ENCODE peak calls at places on chromosome 5, in seven cellular contexts. D is A549, G is uterus, M is choroid plexus epithelial cell, Z is IMR-90, K is lung, R is AG04450. L is an unnamed sample.

GRCh38 chr5:149799119-149799623 is 69.1 kb downstream of the PPARGC1B start:
- DNase-seq in Z (peak), D (peak), G (peak), M (peak), K (no peak), R (peak), L (peak)

GRCh38 chr5:91645347-91645746 is 262.2 kb upstream of the ARRDC3 start:
- DNase-seq in M (no peak), Z (no peak), G (no peak), D (no peak), R (no peak), K (no peak), L (no peak)

GRCh38 chr5:31066655-31067328 is 126.7 kb upstream of the CDH6 start:
- DNase-seq in M (peak), K (no peak), R (peak), D (no peak), Z (peak), G (no peak), L (no peak)

GRCh38 chr5:81065492-81065891 is 105.3 kb downstream of the RASGRF2 start:
- DNase-seq in G (no peak), M (peak), Z (peak), D (no peak), R (peak), K (no peak), L (no peak)

GRCh38 chr5:127893232-127893631 is 190.0 kb downstream of the CCDC192 start:
- DNase-seq in Z (no peak), M (no peak), D (no peak), R (no peak), K (no peak), G (no peak), L (no peak)

GRCh38 chr5:155938051-155938450 is 388.9 kb upstream of the SGCD start:
- DNase-seq in M (no peak), Z (no peak), K (no peak), R (no peak), G (no peak), D (no peak), L (no peak)

GRCh38 chr5:132837868-132838267 is 7.4 kb upstream of the SHROOM1 start:
- DNase-seq in M (no peak), R (no peak), G (no peak), D (no peak), K (no peak), Z (no peak), L (no peak)

GRCh38 chr5:83608122-83608521 is 112.5 kb downstream of the HAPLN1 start:
- DNase-seq in K (no peak), D (peak), Z (peak), G (no peak), R (no peak), M (peak), L (peak)

GRCh38 chr5:1517838-1518237 is 5.9 kb downstream of the LPCAT1 start:
- DNase-seq in M (no peak), K (peak), Z (no peak), D (no peak), R (no peak), G (peak), L (no peak)

GRCh38 chr5:67173959-67174358 is 22.6 kb downstream of the CD180 start:
- DNase-seq in M (no peak), K (no peak), R (no peak), D (no peak), G (no peak), Z (no peak), L (peak)

GRCh38 chr5:14429614-14430013 is 152.0 kb upstream of the OTULINL start:
- DNase-seq in G (no peak), K (no peak), R (no peak), M (no peak), Z (no peak), D (no peak), L (no peak)

GRCh38 chr5:9343146-9343850 is 202.6 kb downstream of the SEMA5A start:
- DNase-seq in M (peak), D (no peak), K (no peak), Z (peak), G (no peak), R (no peak), L (peak)

GRCh38 chr5:90528704-90529233 is 615 bp downstream of the LYSMD3 start:
- DNase-seq in M (peak), Z (peak), G (peak), R (no peak), K (no peak), D (peak), L (peak)

GRCh38 chr5:151820903-151821302 is 49.1 kb downstream of the G3BP1 start:
- DNase-seq in G (no peak), Z (no peak), K (no peak), D (no peak), R (no peak), M (no peak), L (no peak)

GRCh38 chr5:154612666-154613065 is 134.6 kb upstream of the HAND1 start:
- DNase-seq in K (no peak), D (no peak), M (no peak), G (no peak), Z (no peak), R (no peak), L (peak)

GRCh38 chr5:154608531-154609011 is 130.5 kb upstream of the HAND1 start:
- DNase-seq in Z (no peak), G (no peak), R (no peak), D (no peak), K (no peak), M (no peak), L (no peak)

GRCh38 chr5:154614125-154614524 is 136.1 kb upstream of the HAND1 start:
- DNase-seq in G (no peak), Z (no peak), M (no peak), K (no peak), R (no peak), D (no peak), L (no peak)

GRCh38 chr5:154610321-154611154 is 132.5 kb upstream of the HAND1 start:
- DNase-seq in K (peak), R (peak), G (peak), M (peak), Z (peak), D (peak), L (peak)

DNA sequence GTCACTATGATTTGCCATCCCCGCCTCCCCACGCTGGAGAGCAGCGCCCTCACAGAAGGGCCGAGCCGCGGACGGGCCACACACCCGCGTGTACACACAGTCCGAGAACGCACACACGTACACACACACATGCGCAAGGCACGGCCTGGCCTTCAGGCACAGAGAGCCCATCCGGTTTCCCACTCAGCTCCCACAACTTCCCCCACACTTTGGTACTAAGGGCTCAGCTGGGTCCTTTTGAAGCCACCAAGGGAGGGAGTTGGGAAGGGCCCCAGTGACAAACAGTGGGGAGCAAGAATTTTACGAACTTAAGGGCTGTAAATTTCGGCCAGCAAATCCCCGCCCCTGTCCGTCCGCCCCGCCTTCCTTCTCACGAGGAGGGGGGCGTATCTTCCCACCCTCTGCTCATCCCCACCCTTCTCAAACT is 133.3 kb upstream of the HAND1 start:
- DNase-seq in G (no peak), K (no peak), D (no peak), M (peak), R (no peak), Z (peak), L (no peak)
- H3K4me3 ChIP-seq in G (no peak), K (no peak), D (no peak), M (peak), R (peak), Z (peak), L (no peak)

GRCh38 chr5:131426011-131426410 is 162.2 kb downstream of the CDC42SE2 start:
- DNase-seq in D (no peak), Z (no peak), G (no peak), K (no peak), M (no peak), R (no peak), L (no peak)

GRCh38 chr5:131418846-131419245 is 155.0 kb downstream of the CDC42SE2 start:
- DNase-seq in R (no peak), D (no peak), K (no peak), Z (no peak), M (no peak), G (no peak), L (no peak)

GRCh38 chr5:131419877-131420276 is 156.0 kb downstream of the CDC42SE2 start:
- DNase-seq in M (no peak), K (no peak), G (no peak), Z (no peak), D (no peak), R (no peak), L (no peak)

GRCh38 chr5:131417240-131417869 is 153.5 kb downstream of the CDC42SE2 start:
- DNase-seq in R (peak), Z (peak), G (peak), D (peak), M (peak), K (peak), L (peak)

DNA sequence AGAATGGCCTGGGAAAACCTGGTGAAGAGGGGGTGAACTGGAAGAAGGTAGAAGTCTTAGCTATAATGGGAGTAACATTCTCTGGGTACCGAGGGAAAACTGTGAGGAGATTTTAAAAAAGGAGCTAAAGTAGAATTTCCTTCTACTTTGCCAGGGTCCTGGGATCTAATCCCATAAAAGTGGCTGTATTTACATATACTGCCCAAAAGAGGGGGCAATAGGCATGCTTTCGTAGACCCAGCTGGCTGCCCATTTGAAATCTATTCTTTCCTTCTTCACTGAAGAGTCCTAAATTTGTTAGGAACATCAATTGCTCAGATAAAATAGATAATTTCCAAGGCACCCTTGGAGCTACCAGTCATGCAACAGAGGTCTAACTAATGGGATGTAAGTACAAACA is 159.2 kb downstream of the CDC42SE2 start:
- DNase-seq in M (peak), G (no peak), K (no peak), D (peak), Z (peak), R (peak), L (no peak)
- TF ChIP-seq CTCF in M (peak), G (no peak), K (no peak), D (peak), Z (peak), R (peak), L (peak)

GRCh38 chr5:55750063-55750462 is 12.2 kb downstream of the DDX4 start:
- DNase-seq in R (no peak), D (no peak), K (no peak), M (no peak), Z (no peak), G (no peak), L (no peak)
- H3K4me3 ChIP-seq in R (no peak), D (no peak), K (no peak), M (no peak), Z (no peak), G (no peak), L (no peak)

GRCh38 chr5:146475906-146476305 is 28.8 kb downstream of the TCERG1 start:
- DNase-seq in Z (peak), K (no peak), D (no peak), G (no peak), M (peak), R (no peak), L (no peak)

GRCh38 chr5:146474040-146474439 is 26.9 kb downstream of the TCERG1 start:
- DNase-seq in D (no peak), R (no peak), G (no peak), M (no peak), Z (no peak), K (no peak), L (no peak)

DNA sequence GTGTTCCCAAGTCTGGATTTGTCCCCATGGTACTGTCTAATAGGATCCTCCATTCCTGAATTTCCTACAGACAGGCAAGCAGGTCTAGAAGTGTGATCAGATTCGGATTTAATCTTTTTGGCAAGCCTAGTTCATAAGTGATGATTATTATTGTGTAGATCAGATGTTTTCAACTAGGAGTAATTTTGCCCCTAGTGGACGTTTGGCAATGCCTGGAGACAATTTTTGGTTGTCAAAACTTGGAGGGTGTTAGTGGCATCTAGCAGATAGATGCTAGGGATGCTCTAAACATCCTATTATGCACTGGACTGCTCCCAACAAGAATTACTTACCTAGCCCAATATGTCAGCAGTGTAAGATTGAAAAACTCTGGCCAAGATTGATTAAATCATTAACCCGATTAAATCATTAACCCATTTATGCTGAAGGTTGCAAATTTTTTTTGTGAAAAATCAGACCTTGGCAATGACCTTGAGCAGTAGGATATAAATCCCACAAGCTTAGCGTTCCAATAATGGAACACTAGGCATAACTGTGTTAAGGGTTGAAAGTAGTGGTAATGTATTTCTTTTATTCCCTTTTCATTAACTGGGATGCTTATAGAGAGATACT is 28.2 kb downstream of the TCERG1 start:
- DNase-seq in G (no peak), M (peak), Z (no peak), K (no peak), R (no peak), D (no peak), L (no peak)
- TF ChIP-seq CTCF in G (no peak), M (peak), Z (peak), K (no peak), R (peak), D (no peak), L (no peak)

GRCh38 chr5:95620030-95620869 is at the start of gene GPR150:
- DNase-seq in D (peak), R (no peak), M (peak), Z (peak), G (no peak), K (peak), L (peak)

GRCh38 chr5:95621839-95622629 is 2.1 kb downstream of the GPR150 start:
- DNase-seq in D (no peak), G (no peak), K (no peak), Z (no peak), M (no peak), R (no peak), L (no peak)

GRCh38 chr5:95620870-95621838 is 1.3 kb downstream of the GPR150 start:
- DNase-seq in K (no peak), M (peak), D (peak), R (no peak), Z (no peak), G (no peak), L (peak)

GRCh38 chr5:95619096-95619495 is 791 bp upstream of the GPR150 start:
- DNase-seq in G (no peak), D (no peak), Z (peak), M (peak), R (no peak), K (no peak), L (no peak)

GRCh38 chr5:95619518-95620029 is 313 bp upstream of the GPR150 start:
- DNase-seq in G (no peak), M (no peak), K (no peak), D (no peak), R (no peak), Z (no peak), L (no peak)
- H3K4me3 ChIP-seq in G (peak), M (peak), K (no peak), D (peak), R (peak), Z (peak), L (peak)

GRCh38 chr5:24749701-24750100 is 104.9 kb upstream of the CDH10 start:
- DNase-seq in D (no peak), K (no peak), M (peak), G (no peak), R (no peak), Z (peak), L (peak)

GRCh38 chr5:24742334-24742733 is 97.6 kb upstream of the CDH10 start:
- DNase-seq in K (no peak), G (no peak), M (no peak), D (no peak), R (no peak), Z (no peak), L (no peak)

GRCh38 chr5:24750356-24750755 is 105.6 kb upstream of the CDH10 start:
- DNase-seq in R (no peak), K (no peak), G (no peak), D (no peak), M (no peak), Z (no peak), L (no peak)

DNA sequence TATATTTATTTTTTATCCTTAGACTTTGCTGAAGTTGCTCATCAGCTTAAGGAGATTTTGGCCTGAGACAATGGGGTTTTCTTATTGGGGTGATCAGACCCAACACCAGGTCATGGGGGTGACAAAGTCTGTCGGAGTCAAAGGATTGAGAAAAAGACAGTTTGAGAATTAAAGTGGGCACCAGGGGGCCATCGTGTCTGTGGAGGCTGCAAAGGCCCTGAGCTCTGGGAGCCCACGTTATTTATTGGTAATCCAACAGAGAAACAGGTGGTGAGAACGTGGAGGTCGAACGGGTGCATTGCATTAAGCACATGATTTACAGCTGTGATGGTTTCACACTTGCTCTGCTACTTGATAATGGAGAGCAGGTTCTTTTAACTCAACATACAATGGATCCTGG is 102.5 kb upstream of the CDH10 start:
- DNase-seq in K (no peak), Z (no peak), G (no peak), D (no peak), R (no peak), M (no peak), L (no peak)
- TF ChIP-seq CTCF in K (no peak), Z (no peak), G (no peak), D (no peak), R (no peak), M (no peak), L (no peak)

GRCh38 chr5:141839015-141839513 is 39.1 kb downstream of the PCDH1 start:
- DNase-seq in G (no peak), Z (no peak), R (no peak), M (no peak), D (no peak), K (no peak), L (no peak)
- H3K4me3 ChIP-seq in G (no peak), Z (no peak), R (no peak), M (no peak), D (no peak), K (no peak), L (no peak)

L was measured in epithelial cell of esophagus.